ENCODE peak calls at places on chromosomes 12 and 14, in nine cellular contexts. O is skeletal muscle cell, V is GM18507, N is AG09309, G is T-helper 1 cell, Z is aorta, W is fibroblast of lung, X is nephron progenitor cell, J is NCI-H146. H is an unnamed sample.

GRCh38 chr14:92986254-92987147 is 63.6 kb downstream of the CHGA start:
- DNase-seq in Z (peak), W (peak), G (no peak), V (no peak), N (no peak), J (no peak), O (peak), X (no peak), H (no peak)

GRCh38 chr12:26125451-26126339 is 858 bp upstream of the BHLHE41 start:
- DNase-seq in Z (peak), O (no peak), N (no peak), W (peak), G (no peak), J (peak), X (peak), V (no peak), H (peak)

GRCh38 chr14:61927521-61927920 is 165.3 kb downstream of the SNAPC1 start:
- DNase-seq in Z (no peak), X (no peak), W (peak), G (no peak), N (no peak), J (no peak), V (no peak), O (peak), H (peak)

GRCh38 chr14:63685401-63685800 is 42.5 kb downstream of the SGPP1 start:
- DNase-seq in N (no peak), J (no peak), O (no peak), Z (no peak), W (no peak), X (no peak), V (no peak), G (no peak), H (no peak)

GRCh38 chr12:100661300-100661951 is 87.9 kb downstream of the GAS2L3 start:
- DNase-seq in W (no peak), X (no peak), N (no peak), J (no peak), Z (no peak), O (no peak), V (no peak), G (no peak), H (peak)

GRCh38 chr12:89382366-89382765 is 30.1 kb upstream of the DUSP6 start:
- DNase-seq in J (no peak), X (no peak), N (no peak), V (no peak), Z (no peak), G (no peak), W (no peak), O (no peak), H (no peak)

GRCh38 chr14:91363776-91364523 is 53.7 kb downstream of the CCDC88C start:
- DNase-seq in J (no peak), X (no peak), W (no peak), N (no peak), Z (no peak), V (peak), O (no peak), G (no peak), H (no peak)

GRCh38 chr14:102749833-102750775 is 27.1 kb upstream of the TRAF3 start:
- DNase-seq in O (no peak), J (peak), N (no peak), V (no peak), X (no peak), W (no peak), G (no peak), Z (no peak), H (no peak)

GRCh38 chr12:1398673-1399072 is 195.7 kb downstream of the FBXL14 start:
- DNase-seq in V (no peak), G (no peak), J (no peak), W (peak), N (no peak), O (no peak), Z (no peak), X (no peak), H (no peak)

GRCh38 chr14:106393742-106394141 is 867.4 kb downstream of the TMEM121 start:
- DNase-seq in J (no peak), Z (no peak), V (no peak), O (no peak), W (no peak), X (no peak), N (no peak), G (no peak), H (no peak)

H was measured in AG04449.